ENCODE peak calls at places on chromosomes 6 and 20, in ten cellular contexts. Z is colonic mucosa; L is neural progenitor cell; W is psoas muscle; I is GM23248; D is effector memory CD4-positive, alpha-beta T cell; Y is ovary; Q is breast epithelium; K is H1; O is NT2/D1. S is an unnamed sample. For H3K4me1, the result is how much of the 10 kb centered on the place peaks cover.

GRCh38 chr6:38080889-38081288 is 261.4 kb downstream of the ZFAND3 start:
- DNase-seq in Z (peak), L (no peak), W (no peak), I (peak), D (no peak), Y (no peak), Q (no peak), K (no peak), O (no peak), S (no peak)

GRCh38 chr20:6678101-6678500 is 89.4 kb upstream of the BMP2 start:
- DNase-seq in Z (no peak), L (no peak), W (no peak), I (no peak), D (no peak), Y (no peak), Q (no peak), K (no peak), O (no peak), S (no peak)

GRCh38 chr6:45420083-45420908 is 42.6 kb upstream of the SUPT3H start:
- DNase-seq in Z (peak), L (peak), W (no peak), I (peak), D (peak), Y (peak), Q (no peak), K (no peak), O (no peak), S (peak)

GRCh38 chr20:58571942-58572666 is 56.9 kb upstream of the APCDD1L start:
- DNase-seq in Z (no peak), L (no peak), W (peak), I (no peak), D (no peak), Y (no peak), Q (no peak), K (no peak), O (no peak), S (no peak)

GRCh38 chr6:10403385-10404106 is 11.3 kb downstream of the TFAP2A start:
- DNase-seq in Z (no peak), L (no peak), W (no peak), I (peak), D (no peak), Y (no peak), Q (no peak), K (no peak), O (no peak), S (no peak)

GRCh38 chr6:137738931-137739504 is 128.0 kb upstream of the TNFAIP3 start:
- DNase-seq in Z (no peak), L (no peak), W (no peak), I (no peak), D (no peak), Y (no peak), Q (no peak), K (no peak), O (no peak), S (no peak)

GRCh38 chr6:108541843-108542795 is 18.6 kb upstream of the FOXO3 start:
- DNase-seq in Z (peak), L (peak), W (peak), I (peak), D (peak), Y (peak), Q (peak), K (peak), O (no peak), S (peak)

GRCh38 chr6:40634429-40634828 is 47.3 kb upstream of the LRFN2 start:
- DNase-seq in Z (no peak), L (no peak), W (no peak), I (no peak), D (no peak), Y (no peak), Q (no peak), K (no peak), O (no peak), S (no peak)

GRCh38 chr6:169415179-169415578 is 161.5 kb upstream of the THBS2 start:
- DNase-seq in Z (no peak), L (peak), W (no peak), I (peak), D (no peak), Y (no peak), Q (no peak), K (no peak), O (no peak), S (no peak)

GRCh38 chr20:58550661-58551060 is 35.5 kb upstream of the APCDD1L start:
- DNase-seq in Z (peak), L (no peak), W (no peak), I (peak), D (no peak), Y (no peak), Q (peak), K (peak), O (no peak), S (no peak)

GRCh38 chr6:24009319-24009718 is 116.7 kb upstream of the NRSN1 start:
- DNase-seq in Z (no peak), L (peak), W (no peak), I (no peak), D (no peak), Y (no peak), Q (no peak), K (no peak), O (no peak), S (no peak)

GRCh38 chr6:146931214-146931613 is 273.0 kb upstream of the STXBP5 start:
- DNase-seq in Z (no peak), L (no peak), W (no peak), I (peak), D (no peak), Y (no peak), Q (no peak), K (no peak), O (no peak), S (no peak)

GRCh38 chr6:146914563-146915483 is 289.4 kb upstream of the STXBP5 start:
- DNase-seq in Z (no peak), L (no peak), W (peak), I (peak), D (no peak), Y (peak), Q (no peak), K (no peak), O (no peak), S (no peak)

GRCh38 chr6:138455746-138456392 is 43.4 kb downstream of the NHSL1 start:
- DNase-seq in Z (no peak), L (no peak), W (no peak), I (peak), D (no peak), Y (no peak), Q (no peak), K (no peak), O (no peak), S (peak)

GRCh38 chr6:142846459-142846831 is 98.5 kb downstream of the HIVEP2 start:
- DNase-seq in Z (no peak), L (no peak), W (no peak), I (peak), D (no peak), Y (no peak), Q (no peak), K (no peak), O (no peak), S (peak)

GRCh38 chr20:58698741-58699141 is 6.1 kb downstream of the NPEPL1 start:
- DNase-seq in Z (no peak), L (no peak), W (peak), I (no peak), D (no peak), Y (no peak), Q (no peak), K (no peak), O (no peak), S (no peak)

GRCh38 chr20:10893331-10893730 is 219.5 kb upstream of the JAG1 start:
- DNase-seq in Z (no peak), L (no peak), W (no peak), I (no peak), D (no peak), Y (no peak), Q (no peak), K (no peak), O (no peak), S (no peak)

GRCh38 chr6:42845327-42845694 is 34.1 kb upstream of the RPL7L1 start:
- DNase-seq in Z (peak), L (no peak), W (no peak), I (no peak), D (no peak), Y (no peak), Q (no peak), K (no peak), O (no peak), S (no peak)

GRCh38 chr6:3418521-3419060 is 38.3 kb downstream of the SLC22A23 start:
- DNase-seq in Z (peak), L (no peak), W (no peak), I (peak), D (no peak), Y (no peak), Q (no peak), K (no peak), O (no peak), S (no peak)

GRCh38 chr20:22962567-22963439 is 72.3 kb upstream of the SSTR4 start:
- DNase-seq in Z (no peak), L (no peak), W (no peak), I (no peak), D (no peak), Y (no peak), Q (no peak), K (no peak), O (no peak), S (no peak)

GRCh38 chr20:24675651-24676352 is 206.4 kb downstream of the SYNDIG1 start:
- DNase-seq in Z (no peak), L (no peak), W (no peak), I (no peak), D (no peak), Y (no peak), Q (peak), K (no peak), O (no peak), S (no peak)

GRCh38 chr6:7727951-7728854 is 2.3 kb downstream of the BMP6 start:
- DNase-seq in Z (peak), L (peak), W (peak), I (peak), D (no peak), Y (no peak), Q (no peak), K (peak), O (no peak), S (no peak)

GRCh38 chr6:68834561-68834960 is 199.5 kb downstream of the ADGRB3 start:
- DNase-seq in Z (no peak), L (no peak), W (no peak), I (peak), D (no peak), Y (no peak), Q (no peak), K (no peak), O (no peak), S (no peak)

GRCh38 chr6:158649289-158650143 is at the start of gene SYTL3:
- DNase-seq in Z (peak), L (no peak), W (peak), I (peak), D (peak), Y (peak), Q (no peak), K (no peak), O (no peak), S (peak)

GRCh38 chr6:71248306-71248705 is 40.3 kb upstream of the OGFRL1 start:
- DNase-seq in Z (no peak), L (no peak), W (no peak), I (peak), D (no peak), Y (no peak), Q (no peak), K (no peak), O (peak), S (no peak)

GRCh38 chr20:62267543-62267942 is 29.2 kb downstream of the OSBPL2 start:
- DNase-seq in Z (no peak), L (no peak), W (peak), I (no peak), D (no peak), Y (no peak), Q (no peak), K (no peak), O (no peak), S (no peak)

GRCh38 chr6:124684621-124685020 is 277.6 kb upstream of the RNF217 start:
- DNase-seq in Z (no peak), L (no peak), W (no peak), I (no peak), D (no peak), Y (no peak), Q (no peak), K (no peak), O (no peak), S (no peak)

GRCh38 chr6:29705389-29706231 is 17.6 kb upstream of the HLA-F start:
- DNase-seq in Z (peak), L (peak), W (no peak), I (peak), D (no peak), Y (no peak), Q (no peak), K (peak), O (no peak), S (no peak)

GRCh38 chr20:63216041-63216848 is at the start of gene YTHDF1:
- DNase-seq in Z (peak), L (peak), W (peak), I (peak), D (peak), Y (peak), Q (peak), K (peak), O (peak), S (peak)

GRCh38 chr6:151004415-151005024 is 139.0 kb downstream of the MTHFD1L start:
- DNase-seq in Z (no peak), L (no peak), W (no peak), I (peak), D (no peak), Y (peak), Q (no peak), K (no peak), O (no peak), S (no peak)

DNA sequence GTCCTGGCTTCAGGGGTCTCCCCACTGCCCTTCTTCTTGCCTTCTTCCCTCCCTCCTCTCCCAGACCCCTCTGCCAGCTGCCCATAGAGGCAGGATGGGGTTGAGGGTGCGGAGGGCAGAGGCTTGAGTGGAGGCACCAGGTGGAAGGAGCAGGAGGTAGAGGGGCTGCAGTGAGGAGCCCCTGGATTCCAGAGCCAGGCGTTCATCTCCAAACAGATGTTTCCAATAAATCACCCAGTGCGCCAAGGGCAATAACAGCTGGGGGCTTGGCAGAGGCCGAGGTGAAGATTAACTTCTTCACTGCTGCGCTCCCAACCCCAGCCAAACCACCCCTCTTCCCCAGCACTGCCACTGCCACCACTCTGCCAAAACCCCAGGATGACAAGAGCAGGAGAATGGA is 10.7 kb downstream of the MDFI start:
- DNase-seq in Z (no peak), L (no peak), W (no peak), I (no peak), D (no peak), Y (no peak), Q (no peak), K (no peak), O (no peak), S (no peak)
- H3K4me1 ChIP-seq in Z (under half), L (under half), W (under half), I (under half), D (under half), Y (under half), Q (under half), K (under half), O (under half), S (under half)

GRCh38 chr20:38147751-38148150 is 17.3 kb downstream of the TGM2 start:
- DNase-seq in Z (no peak), L (no peak), W (peak), I (no peak), D (no peak), Y (no peak), Q (no peak), K (no peak), O (no peak), S (no peak)
- H3K4me1 ChIP-seq in Z (under half), L (under half), W (under half), I (under half), D (under half), Y (under half), Q (under half), K (under half), O (under half), S (under half)

GRCh38 chr6:35036059-35036827 is 104.9 kb downstream of the TCP11 start:
- DNase-seq in Z (no peak), L (no peak), W (no peak), I (no peak), D (no peak), Y (no peak), Q (no peak), K (no peak), O (no peak), S (no peak)

GRCh38 chr6:35033683-35034082 is 107.5 kb downstream of the TCP11 start:
- DNase-seq in Z (no peak), L (no peak), W (no peak), I (no peak), D (no peak), Y (no peak), Q (no peak), K (no peak), O (no peak), S (no peak)

GRCh38 chr6:35036828-35037095 is 104.4 kb downstream of the TCP11 start:
- DNase-seq in Z (no peak), L (no peak), W (no peak), I (no peak), D (no peak), Y (no peak), Q (no peak), K (no peak), O (no peak), S (no peak)

GRCh38 chr6:35035481-35036030 is 105.6 kb downstream of the TCP11 start:
- DNase-seq in Z (peak), L (no peak), W (no peak), I (no peak), D (no peak), Y (no peak), Q (no peak), K (no peak), O (no peak), S (no peak)

GRCh38 chr6:35034411-35035171 is 106.5 kb downstream of the TCP11 start:
- DNase-seq in Z (peak), L (no peak), W (peak), I (peak), D (no peak), Y (no peak), Q (no peak), K (no peak), O (no peak), S (no peak)
- H3K4me1 ChIP-seq in Z (under half), L (under half), W (under half), I (under half), D (under half), Y (under half), Q (under half), K (under half), O (under half), S (under half)

GRCh38 chr6:14655201-14655988 is 537.8 kb downstream of the CD83 start:
- DNase-seq in Z (no peak), L (no peak), W (no peak), I (no peak), D (no peak), Y (no peak), Q (no peak), K (no peak), O (no peak), S (no peak)
- H3K4me1 ChIP-seq in Z (under half), L (under half), W (under half), I (under half), D (under half), Y (under half), Q (under half), K (under half), O (under half), S (under half)

GRCh38 chr6:47944846-47945245 is 163.0 kb downstream of the OPN5 start:
- DNase-seq in Z (no peak), L (no peak), W (no peak), I (no peak), D (no peak), Y (no peak), Q (no peak), K (no peak), O (no peak), S (no peak)
- H3K4me1 ChIP-seq in Z (under half), L (under half), W (under half), I (under half), D (under half), Y (under half), Q (under half), K (under half), O (under half), S (under half)